ENCODE peak calls at places on chromosomes 4 and X, in four cellular contexts. One of them, this sample, is unnamed.

GRCh38 chr4:86919824-86920223 is 15.0 kb upstream of the AFF1 start:
- DNase-seq in K562: no peak
- DNase-seq in heart left ventricle: no peak
- DNase-seq in fibroblast of lung: peak
- DNase-seq in this sample: no peak

GRCh38 chr4:88188738-88189417 is 30.4 kb upstream of the ABCG2 start:
- DNase-seq in fibroblast of lung: no peak
- DNase-seq in K562: no peak
- DNase-seq in heart left ventricle: no peak
- DNase-seq in this sample: no peak

GRCh38 chrX:87528487-87528886 is 10.9 kb downstream of the KLHL4 start:
- DNase-seq in heart left ventricle: no peak
- DNase-seq in fibroblast of lung: no peak
- DNase-seq in K562: no peak
- DNase-seq in this sample: no peak

GRCh38 chrX:34880656-34881055 is 61.9 kb upstream of the FAM47B start:
- DNase-seq in K562: no peak
- DNase-seq in fibroblast of lung: peak
- DNase-seq in heart left ventricle: no peak
- DNase-seq in this sample: no peak

GRCh38 chr4:87081826-87082225 is 138.6 kb downstream of the KLHL8 start:
- DNase-seq in heart left ventricle: no peak
- DNase-seq in fibroblast of lung: peak
- DNase-seq in K562: no peak
- DNase-seq in this sample: no peak

GRCh38 chr4:52883707-52884669 is 21.9 kb downstream of the RASL11B start:
- DNase-seq in K562: no peak
- DNase-seq in fibroblast of lung: no peak
- DNase-seq in heart left ventricle: no peak
- DNase-seq in this sample: no peak

GRCh38 chr4:24884925-24885324 is 27.9 kb downstream of the CCDC149 start:
- DNase-seq in K562: peak
- DNase-seq in heart left ventricle: no peak
- DNase-seq in fibroblast of lung: no peak
- DNase-seq in this sample: no peak

GRCh38 chr4:153788419-153789276 is at the start of gene SFRP2:
- DNase-seq in heart left ventricle: no peak
- DNase-seq in K562: no peak
- DNase-seq in fibroblast of lung: no peak
- DNase-seq in this sample: no peak

GRCh38 chrX:48919360-48919821 is 567 bp upstream of the PIM2 start:
- DNase-seq in heart left ventricle: no peak
- DNase-seq in K562: no peak
- DNase-seq in fibroblast of lung: no peak
- DNase-seq in this sample: no peak

GRCh38 chr4:20255823-20256222 is 4.1 kb downstream of the SLIT2 start:
- DNase-seq in K562: no peak
- DNase-seq in heart left ventricle: no peak
- DNase-seq in fibroblast of lung: no peak
- DNase-seq in this sample: no peak

GRCh38 chr4:126794363-126794762 is 838.4 kb upstream of the INTU start:
- DNase-seq in heart left ventricle: no peak
- DNase-seq in fibroblast of lung: peak
- DNase-seq in K562: no peak
- DNase-seq in this sample: peak

GRCh38 chr4:21469438-21470032 is 479.0 kb downstream of the KCNIP4 start:
- DNase-seq in K562: no peak
- DNase-seq in heart left ventricle: no peak
- DNase-seq in fibroblast of lung: peak
- DNase-seq in this sample: no peak

GRCh38 chr4:181157647-181158046 is 1085.6 kb upstream of the TENM3 start:
- DNase-seq in K562: no peak
- DNase-seq in heart left ventricle: no peak
- DNase-seq in fibroblast of lung: no peak
- DNase-seq in this sample: no peak

GRCh38 chrX:69613946-69614345 is 2.0 kb upstream of the EDA start:
- DNase-seq in K562: no peak
- DNase-seq in heart left ventricle: no peak
- DNase-seq in fibroblast of lung: no peak
- DNase-seq in this sample: no peak

GRCh38 chr4:109414938-109415337 is 18.7 kb upstream of the SEC24B start:
- DNase-seq in heart left ventricle: no peak
- DNase-seq in K562: no peak
- DNase-seq in fibroblast of lung: peak
- DNase-seq in this sample: no peak

GRCh38 chr4:12879500-12879899 is 604.6 kb downstream of the RAB28 start:
- DNase-seq in fibroblast of lung: no peak
- DNase-seq in K562: no peak
- DNase-seq in heart left ventricle: no peak
- DNase-seq in this sample: no peak

GRCh38 chr4:168856312-168856711 is 153.7 kb downstream of the CBR4 start:
- DNase-seq in K562: no peak
- DNase-seq in heart left ventricle: no peak
- DNase-seq in fibroblast of lung: peak
- DNase-seq in this sample: peak

GRCh38 chrX:16603822-16604221 is 46.1 kb upstream of the S100G start:
- DNase-seq in heart left ventricle: no peak
- DNase-seq in K562: no peak
- DNase-seq in fibroblast of lung: peak
- DNase-seq in this sample: no peak

GRCh38 chrX:66676990-66677389 is 38.1 kb upstream of the EDA2R start:
- DNase-seq in heart left ventricle: no peak
- DNase-seq in K562: no peak
- DNase-seq in fibroblast of lung: peak
- DNase-seq in this sample: peak

GRCh38 chr4:32161382-32161781 is 1441.2 kb downstream of the PCDH7 start:
- DNase-seq in fibroblast of lung: peak
- DNase-seq in K562: no peak
- DNase-seq in heart left ventricle: no peak
- DNase-seq in this sample: no peak

GRCh38 chrX:112738347-112739033 is 58.8 kb upstream of the LHFPL1 start:
- DNase-seq in heart left ventricle: no peak
- DNase-seq in fibroblast of lung: no peak
- DNase-seq in K562: no peak
- DNase-seq in this sample: no peak

GRCh38 chr4:165111906-165112257 is 778 bp downstream of the TMEM192 start:
- DNase-seq in K562: no peak
- DNase-seq in fibroblast of lung: no peak
- DNase-seq in heart left ventricle: no peak
- DNase-seq in this sample: no peak

GRCh38 chrX:139423186-139423585 is 107.4 kb upstream of the F9 start:
- DNase-seq in heart left ventricle: no peak
- DNase-seq in fibroblast of lung: no peak
- DNase-seq in K562: no peak
- DNase-seq in this sample: peak

GRCh38 chr4:55071951-55072350 is 53.4 kb downstream of the KDR start:
- DNase-seq in K562: no peak
- DNase-seq in heart left ventricle: no peak
- DNase-seq in fibroblast of lung: no peak
- DNase-seq in this sample: no peak

GRCh38 chr4:133498149-133498548 is 349.1 kb downstream of the PCDH10 start:
- DNase-seq in heart left ventricle: no peak
- DNase-seq in K562: no peak
- DNase-seq in fibroblast of lung: peak
- DNase-seq in this sample: no peak

GRCh38 chr4:181676546-181676945 is 566.7 kb upstream of the TENM3 start:
- DNase-seq in fibroblast of lung: peak
- DNase-seq in heart left ventricle: no peak
- DNase-seq in K562: no peak
- DNase-seq in this sample: no peak

GRCh38 chr4:93776386-93777080 is 52.0 kb upstream of the ATOH1 start:
- DNase-seq in heart left ventricle: no peak
- DNase-seq in K562: no peak
- DNase-seq in fibroblast of lung: peak
- DNase-seq in this sample: peak

GRCh38 chr4:166259081-166259480 is 386.0 kb downstream of the TLL1 start:
- DNase-seq in fibroblast of lung: no peak
- DNase-seq in heart left ventricle: no peak
- DNase-seq in K562: no peak
- DNase-seq in this sample: no peak

GRCh38 chr4:158129649-158130048 is 43.2 kb downstream of the GASK1B start:
- DNase-seq in fibroblast of lung: peak
- DNase-seq in K562: no peak
- DNase-seq in heart left ventricle: no peak
- DNase-seq in this sample: no peak

GRCh38 chrX:9383655-9384054 is 81.2 kb upstream of the TBL1X start:
- DNase-seq in heart left ventricle: no peak
- DNase-seq in K562: no peak
- DNase-seq in fibroblast of lung: no peak
- DNase-seq in this sample: no peak

GRCh38 chr4:56863441-56864129 is 42.1 kb upstream of the SPINK2 start:
- DNase-seq in K562: no peak
- DNase-seq in heart left ventricle: no peak
- DNase-seq in fibroblast of lung: peak
- DNase-seq in this sample: no peak

GRCh38 chr4:27861381-27861787 is 1000.7 kb downstream of the STIM2 start:
- DNase-seq in heart left ventricle: peak
- DNase-seq in K562: no peak
- DNase-seq in fibroblast of lung: peak
- DNase-seq in this sample: peak

GRCh38 chrX:138877746-138878145 is 166.2 kb upstream of the FGF13 start:
- DNase-seq in fibroblast of lung: peak
- DNase-seq in K562: no peak
- DNase-seq in heart left ventricle: no peak
- DNase-seq in this sample: no peak

GRCh38 chr4:56990109-56990508 is 11.4 kb downstream of the POLR2B start:
- DNase-seq in heart left ventricle: no peak
- DNase-seq in K562: no peak
- DNase-seq in fibroblast of lung: peak
- DNase-seq in this sample: peak

GRCh38 chr4:81826817-81827424 is 355.2 kb upstream of the RASGEF1B start:
- DNase-seq in fibroblast of lung: no peak
- DNase-seq in heart left ventricle: no peak
- DNase-seq in K562: no peak
- DNase-seq in this sample: no peak

GRCh38 chr4:152352645-152353116 is 183.2 kb downstream of the FBXW7 start:
- DNase-seq in fibroblast of lung: peak
- DNase-seq in K562: peak
- DNase-seq in heart left ventricle: peak
- DNase-seq in this sample: peak

GRCh38 chr4:152346979-152347378 is 188.9 kb downstream of the FBXW7 start:
- DNase-seq in K562: no peak
- DNase-seq in heart left ventricle: no peak
- DNase-seq in fibroblast of lung: no peak
- DNase-seq in this sample: no peak

GRCh38 chr4:152352215-152352614 is 183.7 kb downstream of the FBXW7 start:
- DNase-seq in fibroblast of lung: no peak
- DNase-seq in heart left ventricle: no peak
- DNase-seq in K562: no peak
- DNase-seq in this sample: no peak

GRCh38 chr4:152351080-152351479 is 184.8 kb downstream of the FBXW7 start:
- DNase-seq in fibroblast of lung: no peak
- DNase-seq in heart left ventricle: no peak
- DNase-seq in K562: no peak
- DNase-seq in this sample: no peak

DNA sequence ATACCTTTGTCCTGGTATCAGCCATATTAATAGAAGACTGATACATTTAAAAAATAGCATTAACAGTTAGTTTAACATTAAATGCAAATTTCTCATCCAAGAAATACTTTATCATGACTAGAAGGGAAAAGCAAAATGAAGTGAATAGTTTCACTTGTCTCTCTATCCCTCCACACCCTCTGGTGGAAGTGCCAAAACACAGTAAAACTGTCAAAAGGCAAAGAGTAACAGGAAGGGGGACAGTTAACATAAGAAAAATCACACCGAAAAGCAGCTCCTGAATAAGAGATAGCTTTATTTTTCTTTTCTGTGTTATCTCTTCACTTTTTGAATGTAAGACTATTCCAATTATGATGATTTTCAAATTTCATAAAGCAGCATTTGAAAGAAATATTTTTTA is 187.2 kb downstream of the FBXW7 start:
- DNase-seq in heart left ventricle: no peak
- DNase-seq in fibroblast of lung: peak
- DNase-seq in K562: no peak
- DNase-seq in this sample: no peak
- H3K4me3 ChIP-seq in heart left ventricle: no peak
- H3K4me3 ChIP-seq in fibroblast of lung: no peak
- H3K4me3 ChIP-seq in K562: no peak
- H3K4me3 ChIP-seq in this sample: no peak

DNA sequence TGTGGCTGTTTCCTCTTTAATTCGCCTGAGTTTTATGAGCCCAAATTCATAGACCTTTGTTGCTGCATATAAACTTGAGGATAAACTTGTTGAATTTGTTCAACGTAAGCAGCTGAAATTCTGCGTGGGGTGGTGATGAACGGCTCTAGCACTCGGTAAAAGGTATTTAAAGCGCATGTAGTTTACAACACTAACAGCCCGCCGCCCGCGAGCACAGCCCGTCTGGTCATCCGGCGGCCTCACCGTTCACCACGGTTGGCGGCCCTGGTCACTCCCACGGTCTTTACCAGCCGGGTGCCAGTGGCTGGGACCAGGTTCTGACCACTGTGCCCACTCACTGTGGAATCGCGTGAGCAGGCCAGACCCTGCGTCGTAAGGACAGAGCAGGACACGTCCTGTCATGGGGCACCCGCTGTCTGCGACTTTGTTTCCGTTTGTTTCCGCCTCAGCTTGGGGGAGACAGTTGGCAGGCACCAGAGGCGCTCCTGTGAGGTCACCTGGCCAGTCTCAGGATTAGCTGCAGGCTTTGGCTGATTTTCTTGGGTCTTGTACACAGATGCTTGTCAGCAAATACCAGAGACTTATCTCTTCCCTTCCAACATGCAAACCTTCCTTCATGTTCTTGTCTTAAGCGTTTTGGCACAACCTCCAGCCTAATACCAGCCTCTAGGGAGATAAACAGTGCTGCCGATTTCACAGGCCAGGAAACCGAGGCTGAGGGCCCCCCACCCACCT is 36.8 kb upstream of the SPON2 start:
- DNase-seq in K562: no peak
- DNase-seq in heart left ventricle: no peak
- DNase-seq in fibroblast of lung: peak
- DNase-seq in this sample: no peak
- H3K4me3 ChIP-seq in K562: no peak
- H3K4me3 ChIP-seq in heart left ventricle: no peak
- H3K4me3 ChIP-seq in fibroblast of lung: no peak
- H3K4me3 ChIP-seq in this sample: no peak

DNA sequence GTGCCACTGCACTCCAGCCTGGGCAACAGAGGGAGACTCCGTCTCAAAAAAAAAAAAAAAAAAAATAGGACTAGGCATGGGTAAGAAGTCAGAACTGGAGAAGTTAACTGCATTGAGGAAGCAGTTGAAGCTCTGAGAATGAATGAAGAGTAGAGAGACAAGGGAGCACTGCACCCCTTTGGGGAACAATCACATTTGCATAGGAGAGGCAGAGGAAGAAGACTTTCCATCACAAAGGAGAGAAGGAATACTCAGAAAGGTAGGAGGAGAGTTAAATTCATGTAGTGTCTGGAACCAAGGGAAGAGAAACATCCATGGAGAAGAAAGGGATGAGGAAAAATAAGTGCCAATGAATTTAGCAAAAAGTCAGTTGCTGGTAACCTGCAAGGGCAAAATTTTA is 72.4 kb downstream of the GPC3 start:
- DNase-seq in heart left ventricle: no peak
- DNase-seq in fibroblast of lung: no peak
- DNase-seq in K562: no peak
- DNase-seq in this sample: no peak
- H3K4me3 ChIP-seq in heart left ventricle: no peak
- H3K4me3 ChIP-seq in fibroblast of lung: no peak
- H3K4me3 ChIP-seq in K562: no peak
- H3K4me3 ChIP-seq in this sample: no peak

GRCh38 chr4:61199869-61200194 is 294 bp upstream of the ADGRL3 start:
- DNase-seq in K562: no peak
- DNase-seq in heart left ventricle: no peak
- DNase-seq in fibroblast of lung: no peak
- DNase-seq in this sample: no peak
- H3K4me3 ChIP-seq in K562: no peak
- H3K4me3 ChIP-seq in heart left ventricle: peak
- H3K4me3 ChIP-seq in fibroblast of lung: no peak
- H3K4me3 ChIP-seq in this sample: peak

This sample was measured in skeletal muscle cell.